ENCODE peak calls at places on chromosomes 1 and 21, in eight cellular contexts. V is fibroblast of the aortic adventitia, G is NT2/D1, Y is mesenchymal stem cell, T is HS-5, Q is NCI-H345, K is SJSA1, C is RCC 7860. O is an unnamed sample.

GRCh38 chr1:183058835-183059234 is 35.6 kb downstream of the LAMC1 start:
- DNase-seq in T (no peak), Q (no peak), G (no peak), Y (no peak), C (no peak), K (peak), V (no peak), O (no peak)

GRCh38 chr1:146034976-146035469 is 13.5 kb upstream of the HJV start:
- DNase-seq in Q (no peak), V (no peak), C (peak), T (no peak), G (no peak), K (no peak), Y (no peak), O (no peak)

GRCh38 chr21:42513151-42513984 is at the start of gene SLC37A1:
- DNase-seq in T (no peak), Q (peak), Y (no peak), K (no peak), G (no peak), V (no peak), C (no peak), O (peak)

GRCh38 chr1:235102993-235103411 is 25.6 kb downstream of the TOMM20 start:
- DNase-seq in C (no peak), V (no peak), Q (no peak), G (no peak), Y (no peak), T (no peak), K (no peak), O (no peak)

GRCh38 chr1:245956225-245956624 is 550.9 kb downstream of the SMYD3 start:
- DNase-seq in V (no peak), K (no peak), C (no peak), Y (no peak), G (no peak), T (no peak), Q (no peak), O (no peak)

GRCh38 chr1:94205639-94206038 is 31.7 kb downstream of the ARHGAP29 start:
- DNase-seq in G (no peak), V (no peak), Y (no peak), T (no peak), C (no peak), Q (no peak), K (no peak), O (no peak)

GRCh38 chr1:168893359-168893791 is 164.4 kb upstream of the DPT start:
- DNase-seq in V (peak), C (no peak), T (no peak), Y (no peak), K (no peak), Q (no peak), G (no peak), O (no peak)

GRCh38 chr1:167748901-167749300 is 27.1 kb downstream of the MPZL1 start:
- DNase-seq in Y (no peak), T (no peak), C (no peak), K (peak), G (no peak), V (peak), Q (no peak), O (no peak)

GRCh38 chr1:153395136-153395685 is 4.3 kb upstream of the S100A8 start:
- DNase-seq in G (no peak), T (peak), Y (no peak), V (peak), K (no peak), C (no peak), Q (no peak), O (no peak)

GRCh38 chr1:29410476-29410875 is 174.2 kb downstream of the PTPRU start:
- DNase-seq in C (no peak), G (no peak), V (no peak), Y (no peak), Q (peak), T (no peak), K (no peak), O (no peak)

GRCh38 chr1:6447818-6448748 is 17.9 kb downstream of the TNFRSF25 start:
- DNase-seq in C (no peak), T (no peak), Q (peak), Y (no peak), K (no peak), G (no peak), V (no peak), O (no peak)

GRCh38 chr21:20997308-20997632 is 939 bp upstream of the NCAM2 start:
- DNase-seq in C (no peak), Y (no peak), K (no peak), Q (no peak), G (no peak), T (no peak), V (no peak), O (no peak)

GRCh38 chr1:244242446-244242845 is 191.4 kb downstream of the ZBTB18 start:
- DNase-seq in V (peak), G (no peak), K (no peak), C (no peak), Q (no peak), T (no peak), Y (no peak), O (no peak)

GRCh38 chr1:98963359-98963758 is 41.3 kb downstream of the PLPPR5 start:
- DNase-seq in Q (no peak), Y (peak), T (no peak), V (peak), K (no peak), G (no peak), C (no peak), O (no peak)

GRCh38 chr21:45494135-45494850 is 47.9 kb downstream of the SLC19A1 start:
- DNase-seq in Y (no peak), K (no peak), C (no peak), Q (no peak), G (no peak), T (no peak), V (no peak), O (no peak)

GRCh38 chr1:64029037-64029436 is 174.4 kb upstream of the UBE2U start:
- DNase-seq in G (no peak), T (no peak), K (no peak), V (no peak), C (no peak), Q (no peak), Y (no peak), O (no peak)

GRCh38 chr1:237071641-237072420 is 29.8 kb downstream of the RYR2 start:
- DNase-seq in V (no peak), Q (no peak), G (no peak), T (no peak), K (no peak), Y (no peak), C (no peak), O (no peak)

GRCh38 chr1:202879128-202879527 is 9.8 kb downstream of the RABIF start:
- DNase-seq in C (no peak), Y (no peak), V (no peak), T (no peak), K (no peak), Q (no peak), G (no peak), O (no peak)

GRCh38 chr1:168100315-168101002 is 36.3 kb downstream of the GPR161 start:
- DNase-seq in K (no peak), Y (no peak), Q (no peak), T (no peak), G (no peak), V (peak), C (no peak), O (no peak)

GRCh38 chr1:174659823-174660222 is 212.1 kb downstream of the GPR52 start:
- DNase-seq in K (no peak), C (peak), V (peak), Q (no peak), G (no peak), T (no peak), Y (no peak), O (peak)

GRCh38 chr1:245156736-245157505 is 2.1 kb downstream of the KIF26B start:
- DNase-seq in V (peak), Y (peak), T (no peak), Q (peak), K (peak), C (no peak), G (no peak), O (no peak)

GRCh38 chr21:15617968-15618367 is 111.8 kb upstream of the USP25 start:
- DNase-seq in G (no peak), V (peak), Q (no peak), Y (peak), T (peak), K (peak), C (peak), O (peak)

GRCh38 chr1:59511476-59512465 is 214.9 kb downstream of the FGGY start:
- DNase-seq in G (no peak), T (no peak), K (no peak), V (peak), C (no peak), Q (no peak), Y (no peak), O (no peak)

GRCh38 chr1:35894183-35894582 is 11.2 kb downstream of the AGO1 start:
- DNase-seq in G (no peak), Y (peak), C (no peak), T (no peak), Q (no peak), V (peak), K (no peak), O (no peak)

GRCh38 chr1:40316595-40317393 is at the start of gene COL9A2:
- DNase-seq in V (no peak), Y (peak), C (no peak), Q (peak), G (no peak), T (no peak), K (peak), O (no peak)

GRCh38 chr1:201655243-201655642 is 116.3 kb downstream of the NAV1 start:
- DNase-seq in Q (no peak), V (peak), K (peak), C (no peak), G (no peak), T (no peak), Y (peak), O (no peak)

GRCh38 chr1:52426391-52426790 is 22.0 kb downstream of the PRPF38A start:
- DNase-seq in Y (peak), K (no peak), V (peak), T (no peak), G (no peak), C (no peak), Q (no peak), O (no peak)

GRCh38 chr1:219574484-219575087 is 38.3 kb downstream of the ZC3H11B start:
- DNase-seq in T (no peak), G (no peak), Y (no peak), V (no peak), K (no peak), C (no peak), Q (no peak), O (no peak)

GRCh38 chr21:39593522-39593921 is 19.2 kb upstream of the B3GALT5 start:
- DNase-seq in Q (no peak), T (no peak), G (no peak), Y (no peak), V (no peak), K (no peak), C (no peak), O (no peak)

GRCh38 chr1:118688891-118689290 is 299.3 kb downstream of the TBX15 start:
- DNase-seq in Q (no peak), V (no peak), C (no peak), T (no peak), Y (no peak), G (no peak), K (no peak), O (no peak)

GRCh38 chr1:17119076-17119743 is at the start of gene PADI2:
- DNase-seq in T (no peak), V (peak), C (no peak), Q (peak), K (no peak), Y (peak), G (no peak), O (peak)

O was measured in Caki2.